ENCODE peak calls at places on chromosomes 4 and X, in ten cellular contexts. X is H1, W is transverse colon, N is breast epithelium, Z is GM12878, H is SK-N-SH, G is HCT116, J is prostate gland, F is vagina, P is sigmoid colon. Q is an unnamed sample.
A peak's percentile ranks its signal among the peaks of the same experiment; 100 is the strongest.

GRCh38 chr4:6500481-6501135 is 28.2 kb upstream of the PPP2R2C start:
- DNase-seq in P (no peak), F (peak; percentile 58), X (peak; percentile 19), H (no peak), J (no peak), G (no peak), Z (no peak), W (no peak), N (no peak), Q (no peak)

GRCh38 chr4:114041117-114041475 is 61.6 kb upstream of the ARSJ start:
- DNase-seq in F (no peak), W (no peak), Z (no peak), P (no peak), J (no peak), N (no peak), H (no peak), X (no peak), G (no peak), Q (no peak)

GRCh38 chr4:86935499-86935832 is 655 bp downstream of the AFF1 start:
- DNase-seq in H (peak; percentile 42), Z (no peak), X (no peak), J (peak; percentile 30), F (no peak), W (no peak), G (no peak), P (no peak), N (peak; percentile 30), Q (peak; percentile 27)

GRCh38 chr4:168220893-168221292 is 97.7 kb downstream of the DDX60 start:
- DNase-seq in W (no peak), P (no peak), Z (no peak), G (no peak), X (no peak), H (no peak), F (no peak), J (no peak), N (no peak), Q (no peak)

GRCh38 chr4:138891610-138892009 is 124.0 kb upstream of the NOCT start:
- DNase-seq in W (no peak), N (no peak), Z (no peak), F (no peak), G (no peak), X (no peak), H (peak; percentile 43), P (no peak), J (no peak), Q (no peak)

GRCh38 chr4:184812651-184813181 is 13.1 kb downstream of the ACSL1 start:
- DNase-seq in W (no peak), X (no peak), Z (no peak), H (no peak), J (no peak), N (no peak), G (no peak), P (no peak), F (no peak), Q (no peak)

GRCh38 chr4:114694770-114695169 is 96.2 kb downstream of the UGT8 start:
- DNase-seq in X (no peak), P (no peak), F (no peak), N (no peak), W (no peak), H (peak; percentile 4), Z (peak; percentile 11), G (peak; percentile 28), J (no peak), Q (no peak)

GRCh38 chr4:170875868-170876267 is 786.1 kb upstream of the AADAT start:
- DNase-seq in H (peak; percentile 2), P (no peak), W (no peak), G (peak; percentile 22), X (no peak), Z (no peak), J (no peak), F (no peak), N (no peak), Q (no peak)

GRCh38 chr4:140019619-140020367 is 134.2 kb downstream of the MAML3 start:
- DNase-seq in W (no peak), F (no peak), J (no peak), X (no peak), H (no peak), Z (no peak), N (no peak), P (no peak), G (no peak), Q (no peak)

GRCh38 chr4:105122334-105122733 is 24.3 kb upstream of the TET2 start:
- DNase-seq in N (no peak), X (no peak), Z (no peak), G (no peak), H (no peak), F (no peak), W (no peak), P (no peak), J (no peak), Q (no peak)

GRCh38 chr4:75950416-75950815 is 9.6 kb upstream of the NAAA start:
- DNase-seq in X (no peak), G (no peak), N (no peak), F (no peak), P (no peak), Z (no peak), W (no peak), H (no peak), J (no peak), Q (no peak)

DNA sequence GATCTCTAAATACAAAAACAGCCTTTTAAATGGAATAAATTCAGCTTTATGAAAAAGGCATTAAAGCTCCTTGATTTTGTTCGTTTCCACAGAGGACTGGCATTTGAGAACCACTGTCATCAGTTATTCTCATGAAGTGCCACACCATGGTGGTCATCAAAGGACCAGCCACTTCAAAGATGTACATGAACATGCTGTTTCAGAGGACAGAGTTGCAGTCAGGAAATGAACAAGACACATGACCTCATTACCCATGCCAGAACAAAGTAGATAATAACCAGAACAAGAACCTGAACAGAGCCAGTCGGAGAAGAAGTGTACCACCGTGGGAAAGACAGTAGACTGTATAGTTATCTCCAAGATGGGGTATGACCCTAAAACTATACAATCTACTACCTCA is 122.7 kb upstream of the HSD17B10 start:
- DNase-seq in P (no peak), Z (no peak), H (no peak), X (no peak), G (no peak), N (no peak), F (no peak), J (no peak), W (no peak), Q (no peak)
- H3K9me3 ChIP-seq in P (no peaks in the 10 kb centered on the region), Z (no peaks in the 10 kb centered on the region), H (no peaks in the 10 kb centered on the region), X (no peaks in the 10 kb centered on the region), G (no peaks in the 10 kb centered on the region), N (no peaks in the 10 kb centered on the region), F (no peaks in the 10 kb centered on the region), J (no peaks in the 10 kb centered on the region), W (no peaks in the 10 kb centered on the region), Q (no peaks in the 10 kb centered on the region)

GRCh38 chr4:123397276-123398150 is 918 bp downstream of the SPRY1 start:
- DNase-seq in P (peak; percentile 78), Z (no peak), J (peak; percentile 46), H (peak; percentile 65), W (peak; percentile 64), G (peak; percentile 47), N (no peak), F (no peak), X (peak; percentile 80), Q (peak; percentile 62)
- TF ChIP-seq POLR2AphosphoS5 in P (no peak), Z (no peak), J (no peak), H (no peak), W (peak; percentile 21), G (peak; percentile 31), N (peak; percentile 17), F (no peak), X (peak; percentile 55), Q (no peak)

DNA sequence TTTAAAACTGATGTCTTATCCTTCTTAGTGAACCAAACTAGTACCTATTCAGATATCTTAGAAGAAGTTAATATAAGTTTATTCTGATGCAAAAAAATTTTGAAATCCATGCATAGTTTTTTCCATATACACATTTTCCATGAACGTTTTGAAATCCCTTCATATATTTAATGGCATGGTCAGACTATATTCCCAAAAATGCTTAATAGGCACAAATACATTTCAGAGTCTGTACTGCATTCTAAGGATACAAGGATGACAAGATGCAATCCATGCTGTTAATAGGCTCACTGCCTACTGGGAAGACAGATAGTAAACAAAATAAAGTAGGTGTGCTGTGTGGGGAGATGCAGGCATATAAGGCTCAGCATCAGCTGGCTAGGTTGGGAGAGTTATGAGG is 33.2 kb downstream of the PROM1 start:
- DNase-seq in P (no peak), Z (no peak), W (no peak), F (no peak), G (no peak), H (no peak), N (no peak), X (no peak), J (no peak), Q (no peak)
- TF ChIP-seq CTCF in P (no peak), Z (no peak), W (no peak), F (no peak), G (no peak), H (no peak), N (no peak), X (no peak), J (no peak), Q (no peak)

GRCh38 chr4:26950446-26950845 is 89.8 kb downstream of the STIM2 start:
- DNase-seq in F (no peak), J (no peak), G (no peak), Z (no peak), H (no peak), X (no peak), P (no peak), W (no peak), N (no peak), Q (no peak)
- H3K9me3 ChIP-seq in F (no peaks in the 10 kb centered on the region), J (no peaks in the 10 kb centered on the region), G (no peaks in the 10 kb centered on the region), Z (peaks cover 5% of the 10 kb centered on the region), H (no peaks in the 10 kb centered on the region), X (no peaks in the 10 kb centered on the region), P (no peaks in the 10 kb centered on the region), W (no peaks in the 10 kb centered on the region), N (peaks cover 4% of the 10 kb centered on the region), Q (no peaks in the 10 kb centered on the region)

DNA sequence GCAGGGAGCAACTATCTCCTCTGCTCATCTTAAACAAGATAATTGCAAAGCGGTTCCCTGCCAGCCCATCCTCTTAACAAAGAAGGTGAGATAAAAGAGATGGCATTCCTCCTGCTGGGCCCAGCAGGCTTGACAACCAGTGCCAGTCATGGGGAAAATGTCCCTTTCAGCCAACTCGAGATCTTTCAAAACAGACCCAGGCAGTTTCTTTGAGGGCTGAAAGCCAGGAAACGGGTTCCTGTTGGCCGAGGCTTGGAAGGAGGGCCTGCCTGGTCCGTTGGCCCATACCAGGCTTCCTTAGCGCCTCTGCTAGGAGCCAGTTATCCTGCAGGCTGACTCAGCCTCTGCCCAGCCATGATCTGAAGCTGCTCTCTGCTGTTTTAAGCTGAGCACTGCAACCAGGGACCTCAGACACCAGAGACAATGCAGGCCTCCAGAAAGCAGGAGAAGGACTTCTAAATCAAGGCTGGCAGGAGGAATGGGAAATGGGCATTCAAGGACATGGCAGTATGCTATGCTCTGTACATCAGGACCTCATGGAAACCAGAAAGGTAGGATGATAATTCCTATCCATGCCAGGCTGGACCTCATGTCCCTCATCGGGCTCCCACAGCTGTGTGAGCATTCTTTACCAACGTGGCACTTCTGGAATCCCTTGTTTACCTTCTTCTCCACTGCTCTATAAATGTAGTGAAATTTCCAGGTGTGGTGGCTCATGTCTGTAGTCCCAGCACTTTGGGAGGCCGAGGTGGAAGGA is 42.4 kb upstream of the SLC2A9 start:
- DNase-seq in W (peak; percentile 28), X (peak; percentile 62), N (peak; percentile 91), J (peak; percentile 88), F (peak; percentile 94), H (no peak), G (peak; percentile 13), P (peak; percentile 89), Z (no peak), Q (peak; percentile 37)
- TF ChIP-seq POLR2AphosphoS5 in W (no peak), X (no peak), N (peak; percentile 24), J (peak; percentile 87), F (peak; percentile 39), H (no peak), G (no peak), P (peak; percentile 54), Z (no peak), Q (no peak)